ENCODE peak calls at places on chromosomes 13 and 19, in six cellular contexts. One of them, this sample, is unnamed.

GRCh38 chr19:55809381-55810058 is 22.3 kb downstream of the NLRP11 start:
- DNase-seq in spleen: peak; percentile 83
- DNase-seq in WTC11: peak; percentile 30
- DNase-seq in ascending aorta: peak; percentile 8
- DNase-seq in AG10803: peak; percentile 30
- DNase-seq in mucosa of descending colon: peak; percentile 74
- DNase-seq in this sample: no peak

GRCh38 chr13:27826379-27827353 is 34.4 kb downstream of the GSX1 start:
- DNase-seq in spleen: peak; percentile 91
- DNase-seq in AG10803: peak; percentile 81
- DNase-seq in ascending aorta: no peak
- DNase-seq in mucosa of descending colon: peak; percentile 79
- DNase-seq in WTC11: peak; percentile 96
- DNase-seq in this sample: peak; percentile 90

GRCh38 chr19:374183-374885 is 29.7 kb upstream of the MIER2 start:
- DNase-seq in AG10803: no peak
- DNase-seq in mucosa of descending colon: no peak
- DNase-seq in WTC11: no peak
- DNase-seq in spleen: peak; percentile 56
- DNase-seq in ascending aorta: no peak
- DNase-seq in this sample: peak; percentile 62

GRCh38 chr19:39557791-39558622 is 18.0 kb upstream of the EID2 start:
- DNase-seq in spleen: no peak
- DNase-seq in mucosa of descending colon: no peak
- DNase-seq in ascending aorta: no peak
- DNase-seq in AG10803: no peak
- DNase-seq in WTC11: no peak
- DNase-seq in this sample: no peak

GRCh38 chr19:10269333-10270179 is 1.4 kb upstream of the ICAM1 start:
- DNase-seq in mucosa of descending colon: peak; percentile 91
- DNase-seq in ascending aorta: peak; percentile 47
- DNase-seq in WTC11: peak; percentile 93
- DNase-seq in AG10803: peak; percentile 62
- DNase-seq in spleen: peak; percentile 97
- DNase-seq in this sample: peak; percentile 87

GRCh38 chr19:38425810-38426466 is at the start of gene RASGRP4:
- DNase-seq in spleen: peak; percentile 89
- DNase-seq in mucosa of descending colon: peak; percentile 66
- DNase-seq in AG10803: no peak
- DNase-seq in WTC11: peak; percentile 45
- DNase-seq in ascending aorta: no peak
- DNase-seq in this sample: no peak

GRCh38 chr13:105778196-105778595 is 757.3 kb downstream of the EFNB2 start:
- DNase-seq in WTC11: no peak
- DNase-seq in ascending aorta: no peak
- DNase-seq in mucosa of descending colon: no peak
- DNase-seq in AG10803: no peak
- DNase-seq in spleen: no peak
- DNase-seq in this sample: no peak

GRCh38 chr13:89846890-89847585 is 1500.4 kb upstream of the MIR17HG start:
- DNase-seq in spleen: no peak
- DNase-seq in WTC11: no peak
- DNase-seq in mucosa of descending colon: no peak
- DNase-seq in ascending aorta: no peak
- DNase-seq in AG10803: no peak
- DNase-seq in this sample: no peak

GRCh38 chr19:42683917-42684513 is 56.3 kb downstream of the PSG3 start:
- DNase-seq in AG10803: peak; percentile 31
- DNase-seq in ascending aorta: no peak
- DNase-seq in mucosa of descending colon: no peak
- DNase-seq in WTC11: peak; percentile 23
- DNase-seq in spleen: no peak
- DNase-seq in this sample: no peak

GRCh38 chr13:39776439-39776838 is 121.0 kb downstream of the COG6 start:
- DNase-seq in mucosa of descending colon: no peak
- DNase-seq in spleen: no peak
- DNase-seq in WTC11: no peak
- DNase-seq in ascending aorta: no peak
- DNase-seq in AG10803: peak; percentile 82
- DNase-seq in this sample: no peak

GRCh38 chr13:111383591-111384440 is 63.4 kb downstream of the TEX29 start:
- DNase-seq in ascending aorta: no peak
- DNase-seq in mucosa of descending colon: no peak
- DNase-seq in WTC11: no peak
- DNase-seq in AG10803: no peak
- DNase-seq in spleen: peak; percentile 58
- DNase-seq in this sample: peak; percentile 51

GRCh38 chr19:44774614-44775013 is 3.1 kb upstream of the CBLC start:
- DNase-seq in mucosa of descending colon: no peak
- DNase-seq in ascending aorta: no peak
- DNase-seq in spleen: no peak
- DNase-seq in AG10803: no peak
- DNase-seq in WTC11: no peak
- DNase-seq in this sample: no peak

GRCh38 chr19:18293642-18294466 is 12.4 kb upstream of the JUND start:
- DNase-seq in AG10803: no peak
- DNase-seq in spleen: no peak
- DNase-seq in ascending aorta: no peak
- DNase-seq in mucosa of descending colon: no peak
- DNase-seq in WTC11: no peak
- DNase-seq in this sample: no peak

GRCh38 chr13:24693862-24694471 is 13.8 kb downstream of the ATP12A start:
- DNase-seq in spleen: no peak
- DNase-seq in AG10803: peak; percentile 31
- DNase-seq in ascending aorta: no peak
- DNase-seq in WTC11: peak; percentile 53
- DNase-seq in mucosa of descending colon: no peak
- DNase-seq in this sample: no peak

GRCh38 chr13:41823486-41823885 is 137.4 kb downstream of the VWA8 start:
- DNase-seq in WTC11: no peak
- DNase-seq in ascending aorta: no peak
- DNase-seq in spleen: no peak
- DNase-seq in AG10803: no peak
- DNase-seq in mucosa of descending colon: no peak
- DNase-seq in this sample: no peak

GRCh38 chr19:51887522-51888498 is at the start of gene ZNF577:
- DNase-seq in ascending aorta: peak; percentile 53
- DNase-seq in WTC11: peak; percentile 79
- DNase-seq in mucosa of descending colon: peak; percentile 90
- DNase-seq in spleen: peak; percentile 91
- DNase-seq in AG10803: peak; percentile 92
- DNase-seq in this sample: peak; percentile 90

GRCh38 chr19:33394006-33394722 is 20.7 kb downstream of the CEBPG start:
- DNase-seq in spleen: peak; percentile 78
- DNase-seq in mucosa of descending colon: peak; percentile 69
- DNase-seq in ascending aorta: no peak
- DNase-seq in AG10803: peak; percentile 93
- DNase-seq in WTC11: no peak
- DNase-seq in this sample: no peak

GRCh38 chr19:45091031-45091918 is 1.7 kb upstream of the PPP1R37 start:
- DNase-seq in AG10803: peak; percentile 99
- DNase-seq in spleen: peak; percentile 99
- DNase-seq in ascending aorta: peak; percentile 88
- DNase-seq in WTC11: peak; percentile 99
- DNase-seq in mucosa of descending colon: peak; percentile 99
- DNase-seq in this sample: peak; percentile 99

GRCh38 chr19:38737921-38738731 is 6.1 kb downstream of the CAPN12 start:
- DNase-seq in spleen: peak; percentile 77
- DNase-seq in WTC11: no peak
- DNase-seq in ascending aorta: no peak
- DNase-seq in AG10803: no peak
- DNase-seq in mucosa of descending colon: no peak
- DNase-seq in this sample: no peak

GRCh38 chr19:1236566-1236965 is 1.2 kb downstream of the CBARP start:
- DNase-seq in mucosa of descending colon: no peak
- DNase-seq in AG10803: no peak
- DNase-seq in spleen: no peak
- DNase-seq in ascending aorta: no peak
- DNase-seq in WTC11: peak; percentile 39
- DNase-seq in this sample: no peak

GRCh38 chr13:98480915-98481510 is 95.9 kb downstream of the STK24 start:
- DNase-seq in ascending aorta: no peak
- DNase-seq in WTC11: no peak
- DNase-seq in mucosa of descending colon: no peak
- DNase-seq in AG10803: peak; percentile 25
- DNase-seq in spleen: no peak
- DNase-seq in this sample: no peak

GRCh38 chr13:19673473-19674430 is 40.3 kb downstream of the MPHOSPH8 start:
- DNase-seq in WTC11: no peak
- DNase-seq in mucosa of descending colon: no peak
- DNase-seq in spleen: no peak
- DNase-seq in AG10803: no peak
- DNase-seq in ascending aorta: no peak
- DNase-seq in this sample: no peak

DNA sequence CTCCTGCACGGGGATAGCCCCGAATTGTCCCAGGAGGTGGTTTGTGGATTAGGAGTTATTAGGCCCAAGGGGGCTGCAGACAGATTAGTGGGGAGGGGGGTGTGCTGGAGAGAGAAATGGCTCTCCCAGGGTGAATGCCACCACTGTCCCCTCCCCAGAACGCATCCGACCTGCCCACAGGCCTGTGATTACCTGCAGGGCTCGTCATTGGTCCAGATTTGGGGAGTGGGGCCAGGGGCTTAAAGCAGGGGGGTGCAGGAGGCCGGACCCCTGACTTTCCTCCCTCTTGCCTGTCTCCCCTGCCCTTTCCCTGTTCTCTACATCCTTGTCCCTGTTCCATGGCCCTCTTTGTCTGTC is 1.2 kb downstream of the NRTN start:
- DNase-seq in mucosa of descending colon: no peak
- DNase-seq in AG10803: no peak
- DNase-seq in spleen: no peak
- DNase-seq in WTC11: no peak
- DNase-seq in ascending aorta: no peak
- DNase-seq in this sample: no peak
- TF ChIP-seq CTCF in mucosa of descending colon: no peak
- TF ChIP-seq CTCF in AG10803: no peak
- TF ChIP-seq CTCF in spleen: no peak
- TF ChIP-seq CTCF in WTC11: no peak
- TF ChIP-seq CTCF in ascending aorta: no peak
- TF ChIP-seq CTCF in this sample: no peak

DNA sequence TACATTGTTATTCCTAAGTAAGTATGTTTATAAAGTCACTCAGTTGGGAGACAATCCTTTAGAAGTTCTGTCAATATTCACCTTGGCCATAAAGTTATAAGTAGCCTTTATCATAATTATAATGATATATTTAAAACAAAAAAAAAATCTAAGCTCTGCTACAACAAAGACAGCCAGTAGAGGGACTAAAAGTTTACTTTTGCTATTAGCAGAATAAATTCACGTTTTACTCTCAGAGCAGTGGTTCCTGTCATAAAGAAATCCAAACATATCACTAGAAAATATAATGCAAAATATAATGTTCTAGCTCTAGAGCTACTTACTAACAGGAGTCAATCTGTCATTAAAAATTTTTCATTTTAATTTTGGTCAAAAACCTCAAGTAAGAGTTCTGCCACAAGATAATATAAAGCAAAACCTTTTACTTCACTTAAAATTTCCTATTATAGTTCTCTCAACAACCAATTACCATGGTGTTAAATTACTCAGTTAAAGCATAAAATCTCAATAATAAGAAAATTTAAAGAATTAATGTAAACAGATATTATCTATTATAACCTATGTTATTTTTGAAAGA is 17.7 kb downstream of the INTS6 start:
- DNase-seq in ascending aorta: no peak
- DNase-seq in spleen: no peak
- DNase-seq in mucosa of descending colon: no peak
- DNase-seq in WTC11: no peak
- DNase-seq in AG10803: peak; percentile 20
- DNase-seq in this sample: no peak
- TF ChIP-seq CTCF in ascending aorta: peak; percentile 50
- TF ChIP-seq CTCF in spleen: no peak
- TF ChIP-seq CTCF in mucosa of descending colon: no peak
- TF ChIP-seq CTCF in WTC11: no peak
- TF ChIP-seq CTCF in AG10803: peak; percentile 70
- TF ChIP-seq CTCF in this sample: peak; percentile 77

DNA sequence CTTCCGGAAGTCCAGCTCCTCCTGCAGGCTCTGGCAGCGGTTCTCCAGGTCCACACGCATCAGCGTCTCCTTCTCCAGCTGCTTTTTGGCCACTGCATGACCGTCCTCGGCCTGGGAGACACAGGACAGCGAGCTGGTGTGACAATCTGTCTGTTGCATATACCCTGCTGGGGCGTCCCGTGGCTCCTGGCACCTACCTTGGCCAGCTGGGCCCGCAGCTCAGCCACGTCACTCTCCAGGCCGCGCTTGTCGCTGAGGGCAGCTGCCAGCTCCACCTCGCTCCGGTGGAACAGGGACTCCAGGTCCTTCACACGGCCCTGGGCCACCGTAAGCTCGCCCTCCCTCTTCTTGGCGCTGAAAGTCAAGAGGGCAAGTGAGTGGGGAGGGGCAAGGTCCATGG is 10.8 kb upstream of the TIMM13 start:
- DNase-seq in WTC11: no peak
- DNase-seq in spleen: no peak
- DNase-seq in mucosa of descending colon: no peak
- DNase-seq in ascending aorta: no peak
- DNase-seq in AG10803: no peak
- DNase-seq in this sample: no peak
- TF ChIP-seq CTCF in WTC11: no peak
- TF ChIP-seq CTCF in spleen: no peak
- TF ChIP-seq CTCF in mucosa of descending colon: no peak
- TF ChIP-seq CTCF in ascending aorta: no peak
- TF ChIP-seq CTCF in AG10803: no peak
- TF ChIP-seq CTCF in this sample: no peak

GRCh38 chr13:32267836-32268439 is 47.2 kb downstream of the ZAR1L start:
- DNase-seq in spleen: no peak
- DNase-seq in mucosa of descending colon: no peak
- DNase-seq in AG10803: no peak
- DNase-seq in WTC11: peak; percentile 85
- DNase-seq in ascending aorta: no peak
- DNase-seq in this sample: no peak
- TF ChIP-seq CTCF in spleen: peak; percentile 28
- TF ChIP-seq CTCF in mucosa of descending colon: peak; percentile 60
- TF ChIP-seq CTCF in AG10803: peak; percentile 43
- TF ChIP-seq CTCF in WTC11: peak; percentile 98
- TF ChIP-seq CTCF in ascending aorta: peak; percentile 46
- TF ChIP-seq CTCF in this sample: peak; percentile 55

DNA sequence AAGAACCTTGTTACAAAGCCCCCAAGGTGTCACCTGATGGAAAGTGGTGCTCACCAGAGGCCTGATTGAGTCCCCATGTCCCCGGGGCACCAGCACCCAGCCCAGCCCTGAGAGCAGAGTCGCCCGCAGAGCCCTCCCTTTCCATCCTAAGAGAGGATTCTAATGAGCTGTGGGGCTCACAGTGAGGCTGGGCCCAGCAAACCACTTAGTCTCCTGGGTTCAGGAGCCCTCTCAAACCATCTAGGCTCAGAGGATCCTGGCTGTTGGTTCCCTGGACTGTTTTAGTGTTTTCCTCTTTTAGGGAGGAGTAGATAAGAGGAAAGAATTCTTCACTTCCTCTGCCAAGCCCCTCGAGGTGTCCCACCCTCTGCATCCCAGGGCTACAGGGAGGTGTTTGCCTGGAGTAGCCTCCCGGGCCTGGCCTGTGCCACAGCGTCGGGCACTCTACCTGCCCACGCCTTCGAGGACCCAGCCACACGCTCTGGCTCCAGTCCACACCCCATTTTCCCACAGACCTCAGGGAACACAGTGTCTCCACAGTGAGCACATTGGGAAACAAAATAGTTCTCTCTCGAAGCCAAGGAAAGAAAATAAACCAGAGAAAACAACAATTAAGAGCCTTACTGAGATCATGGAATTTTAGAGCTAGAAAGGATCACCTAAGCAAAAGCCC is 34.4 kb downstream of the DHRS12 start:
- DNase-seq in WTC11: no peak
- DNase-seq in mucosa of descending colon: no peak
- DNase-seq in spleen: no peak
- DNase-seq in ascending aorta: no peak
- DNase-seq in AG10803: no peak
- DNase-seq in this sample: no peak
- TF ChIP-seq CTCF in WTC11: no peak
- TF ChIP-seq CTCF in mucosa of descending colon: no peak
- TF ChIP-seq CTCF in spleen: no peak
- TF ChIP-seq CTCF in ascending aorta: no peak
- TF ChIP-seq CTCF in AG10803: no peak
- TF ChIP-seq CTCF in this sample: no peak